ENCODE peak calls at places on chromosomes 5 and 9, in four cellular contexts. R is AG04450, Z is T-helper 9 cell, M is heart left ventricle. I is an unnamed sample.
A peak's percentile ranks its signal among the peaks of the same experiment; 100 is the strongest.

GRCh38 chr5:21654-22233 is 70.2 kb upstream of the PLEKHG4B start:
- DNase-seq in R (no peak), Z (no peak), M (no peak), I (no peak)

GRCh38 chr5:168658394-168658793 is 79.2 kb upstream of the PANK3 start:
- DNase-seq in R (no peak), Z (no peak), M (no peak), I (no peak)

GRCh38 chr9:19498015-19498414 is 89.2 kb downstream of the ACER2 start:
- DNase-seq in R (no peak), Z (no peak), M (no peak), I (no peak)

GRCh38 chr5:178298283-178298807 is 65.7 kb upstream of the PHYKPL start:
- DNase-seq in R (no peak), Z (no peak), M (no peak), I (no peak)

GRCh38 chr5:150155258-150156032 is at the start of gene PDGFRB:
- DNase-seq in R (peak; percentile 78), Z (no peak), M (peak; percentile 92), I (peak; percentile 60)

GRCh38 chr5:9054821-9055589 is 490.9 kb downstream of the SEMA5A start:
- DNase-seq in R (no peak), Z (no peak), M (no peak), I (no peak)

GRCh38 chr9:7549261-7549660 is 250.3 kb downstream of the DMAC1 start:
- DNase-seq in R (no peak), Z (no peak), M (peak; percentile 32), I (no peak)

GRCh38 chr5:134491841-134492442 is 33.5 kb upstream of the JADE2 start:
- DNase-seq in R (no peak), Z (no peak), M (no peak), I (no peak)

GRCh38 chr5:1797855-1798254 is 1.8 kb downstream of the MRPL36 start:
- DNase-seq in R (no peak), Z (no peak), M (no peak), I (no peak)

GRCh38 chr9:71663216-71663615 is 105.1 kb downstream of the CEMIP2 start:
- DNase-seq in R (no peak), Z (no peak), M (peak; percentile 42), I (no peak)

GRCh38 chr9:135128035-135128670 is 40.7 kb downstream of the OLFM1 start:
- DNase-seq in R (no peak), Z (no peak), M (no peak), I (no peak)

GRCh38 chr9:68653141-68653595 is 51.9 kb upstream of the PIP5K1B start:
- DNase-seq in R (no peak), Z (no peak), M (no peak), I (no peak)

GRCh38 chr5:128826290-128826689 is 139.0 kb upstream of the SLC27A6 start:
- DNase-seq in R (no peak), Z (no peak), M (no peak), I (no peak)

GRCh38 chr5:3324421-3325101 is 271.1 kb upstream of the IRX1 start:
- DNase-seq in R (no peak), Z (no peak), M (no peak), I (no peak)

GRCh38 chr5:172565455-172565854 is 75.6 kb upstream of the NEURL1B start:
- DNase-seq in R (no peak), Z (no peak), M (no peak), I (no peak)

GRCh38 chr5:115542651-115543364 is 1.8 kb downstream of the FEM1C start:
- DNase-seq in R (no peak), Z (no peak), M (no peak), I (no peak)

GRCh38 chr5:67607958-67608357 is 411.4 kb upstream of the CD180 start:
- DNase-seq in R (no peak), Z (no peak), M (no peak), I (no peak)

GRCh38 chr5:96431376-96432244 is 1.4 kb downstream of the PCSK1 start:
- DNase-seq in R (no peak), Z (no peak), M (peak; percentile 11), I (no peak)

GRCh38 chr5:132500244-132500930 is 9.8 kb upstream of the IRF1 start:
- DNase-seq in R (no peak), Z (no peak), M (no peak), I (no peak)

GRCh38 chr5:122053181-122054109 is 24.6 kb downstream of the LOX start:
- DNase-seq in R (no peak), Z (no peak), M (no peak), I (no peak)

GRCh38 chr5:66378407-66378806 is 217.8 kb upstream of the MAST4 start:
- DNase-seq in R (no peak), Z (no peak), M (no peak), I (no peak)

GRCh38 chr5:61431923-61432620 is 100.0 kb downstream of the ZSWIM6 start:
- DNase-seq in R (no peak), Z (no peak), M (no peak), I (no peak)

GRCh38 chr5:143277536-143277935 is 126.0 kb downstream of the NR3C1 start:
- DNase-seq in R (no peak), Z (no peak), M (no peak), I (no peak)

GRCh38 chr9:96448546-96449170 is 1.3 kb upstream of the HABP4 start:
- DNase-seq in R (no peak), Z (no peak), M (no peak), I (no peak)

GRCh38 chr9:113963914-113964739 is 88.0 kb downstream of the ZNF618 start:
- DNase-seq in R (no peak), Z (no peak), M (no peak), I (no peak)

GRCh38 chr5:64161420-64161819 is 4.2 kb upstream of the RNF180 start:
- DNase-seq in R (no peak), Z (no peak), M (no peak), I (no peak)

GRCh38 chr5:160675988-160676387 is 176.0 kb downstream of the ATP10B start:
- DNase-seq in R (no peak), Z (no peak), M (no peak), I (no peak)

GRCh38 chr5:79069488-79070001 is at the start of the genes BHMT2 and DMGDH:
- DNase-seq in R (no peak), Z (no peak), M (peak; percentile 20), I (no peak)

GRCh38 chr9:124449381-124450151 is 685 bp upstream of the ADGRD2 start:
- DNase-seq in R (no peak), Z (no peak), M (no peak), I (no peak)

GRCh38 chr9:100322954-100323536 is 29.7 kb downstream of the TEX10 start:
- DNase-seq in R (no peak), Z (peak; percentile 5), M (no peak), I (no peak)

I was measured in amygdala.